ENCODE peak calls at places on chromosomes 7 and 10, in four cellular contexts. E is GM12878, O is K562, F is HepG2. C is an unnamed sample.
A peak's percentile ranks its signal among the peaks of the same experiment; 100 is the strongest.

GRCh38 chr10:53022663-53023088 is 250.1 kb upstream of the MBL2 start:
- DNase-seq in E (no peak), O (no peak), F (no peak), C (no peak)

GRCh38 chr7:18278306-18278705 is 217.2 kb upstream of the HDAC9 start:
- DNase-seq in E (no peak), O (no peak), F (no peak), C (peak; percentile 6)

GRCh38 chr7:38478404-38478803 is 152.8 kb downstream of the AMPH start:
- DNase-seq in E (no peak), O (no peak), F (no peak), C (peak; percentile 2)

GRCh38 chr10:92184977-92185376 is 105.9 kb downstream of the CPEB3 start:
- DNase-seq in E (no peak), O (no peak), F (no peak), C (no peak)

GRCh38 chr10:78062296-78062695 is 28.6 kb downstream of the RPS24 start:
- DNase-seq in E (no peak), O (no peak), F (no peak), C (no peak)

GRCh38 chr7:25095516-25096345 is 29.3 kb downstream of the CYCS start:
- DNase-seq in E (no peak), O (no peak), F (peak; percentile 33), C (peak; percentile 18)

GRCh38 chr10:115947104-115947503 is 325.9 kb downstream of the GFRA1 start:
- DNase-seq in E (no peak), O (no peak), F (no peak), C (no peak)

GRCh38 chr7:130421685-130422084 is 19.1 kb downstream of the CEP41 start:
- DNase-seq in E (no peak), O (no peak), F (no peak), C (no peak)

GRCh38 chr7:83355143-83355542 is 192.5 kb upstream of the PCLO start:
- DNase-seq in E (no peak), O (no peak), F (no peak), C (no peak)

GRCh38 chr10:93110472-93111146 is 36.9 kb downstream of the CYP26A1 start:
- DNase-seq in E (peak; percentile 55), O (no peak), F (no peak), C (no peak)

GRCh38 chr10:58851606-58852005 is 324.8 kb upstream of the PHYHIPL start:
- DNase-seq in E (no peak), O (no peak), F (no peak), C (no peak)

GRCh38 chr10:55311823-55312431 is 510.9 kb upstream of the PCDH15 start:
- DNase-seq in E (no peak), O (no peak), F (no peak), C (no peak)

GRCh38 chr10:89241491-89242339 is 9.9 kb downstream of the LIPA start:
- DNase-seq in E (no peak), O (no peak), F (peak; percentile 3), C (no peak)

GRCh38 chr7:135684134-135684533 is 21.8 kb downstream of the STMP1 start:
- DNase-seq in E (no peak), O (no peak), F (no peak), C (no peak)

GRCh38 chr10:78506614-78507013 is 473.0 kb downstream of the RPS24 start:
- DNase-seq in E (no peak), O (no peak), F (no peak), C (no peak)

GRCh38 chr7:31102973-31103850 is 51.1 kb downstream of the ADCYAP1R1 start:
- DNase-seq in E (no peak), O (no peak), F (no peak), C (no peak)

GRCh38 chr7:103889451-103889850 is 100.0 kb downstream of the RELN start:
- DNase-seq in E (no peak), O (no peak), F (no peak), C (no peak)

GRCh38 chr7:102044641-102044983 is 227.2 kb downstream of the CUX1 start:
- DNase-seq in E (no peak), O (no peak), F (no peak), C (no peak)

GRCh38 chr10:87979847-87980246 is 116.4 kb downstream of the PTEN start:
- DNase-seq in E (no peak), O (no peak), F (no peak), C (no peak)

GRCh38 chr10:95748349-95748748 is 7.6 kb upstream of the ENTPD1 start:
- DNase-seq in E (no peak), O (no peak), F (no peak), C (no peak)

GRCh38 chr7:128961030-128961659 is 23.4 kb downstream of the IRF5 start:
- DNase-seq in E (no peak), O (no peak), F (no peak), C (no peak)

GRCh38 chr10:122344741-122345258 is 29.7 kb upstream of the PLEKHA1 start:
- DNase-seq in E (no peak), O (no peak), F (peak; percentile 91), C (no peak)

GRCh38 chr7:77235280-77235679 is 35.7 kb upstream of the FGL2 start:
- DNase-seq in E (no peak), O (no peak), F (no peak), C (no peak)

GRCh38 chr7:710161-710560 is 16.3 kb upstream of the DNAAF5 start:
- DNase-seq in E (no peak), O (no peak), F (no peak), C (no peak)

GRCh38 chr7:39827571-39827970 is 122.5 kb upstream of the CDK13 start:
- DNase-seq in E (no peak), O (no peak), F (no peak), C (no peak)

GRCh38 chr10:71647526-71648354 is 71.8 kb downstream of the C10orf105 start:
- DNase-seq in E (no peak), O (peak; percentile 74), F (peak; percentile 18), C (no peak)

GRCh38 chr10:64753516-64753915 is 1232.3 kb downstream of the REEP3 start:
- DNase-seq in E (no peak), O (no peak), F (no peak), C (no peak)

GRCh38 chr7:35771776-35772175 is 29.1 kb upstream of the SEPTIN7 start:
- DNase-seq in E (no peak), O (no peak), F (no peak), C (no peak)

GRCh38 chr10:14661818-14662217 is 112.9 kb downstream of the FAM107B start:
- DNase-seq in E (no peak), O (no peak), F (no peak), C (no peak)
- TF ChIP-seq ESRRA in E (no peak), O (no peak), F (no peak), C (no peak)

DNA sequence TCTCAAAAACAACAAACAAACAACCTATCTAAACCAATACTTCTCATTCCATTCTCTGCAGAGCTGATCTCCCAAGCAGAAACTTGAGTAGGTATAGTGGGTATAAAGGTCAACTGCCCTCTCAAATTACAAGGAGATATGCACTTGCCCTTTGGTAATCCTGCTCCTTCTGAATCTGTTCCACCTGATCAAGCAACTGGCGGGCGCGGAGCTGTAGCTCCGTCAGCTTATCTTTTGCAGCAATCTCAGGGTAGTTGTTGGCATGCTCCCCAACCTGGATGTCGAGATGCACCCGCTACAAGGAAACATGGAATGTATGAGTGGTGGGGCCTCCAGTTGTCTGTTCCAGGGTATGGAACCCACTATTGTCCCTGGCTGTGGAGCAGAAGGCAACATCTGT is 1.1 kb downstream of the TMED4 start:
- DNase-seq in E (no peak), O (peak; percentile 11), F (no peak), C (no peak)
- TF ChIP-seq MYC in E (no peak), O (no peak), F (no peak), C (no peak)

DNA sequence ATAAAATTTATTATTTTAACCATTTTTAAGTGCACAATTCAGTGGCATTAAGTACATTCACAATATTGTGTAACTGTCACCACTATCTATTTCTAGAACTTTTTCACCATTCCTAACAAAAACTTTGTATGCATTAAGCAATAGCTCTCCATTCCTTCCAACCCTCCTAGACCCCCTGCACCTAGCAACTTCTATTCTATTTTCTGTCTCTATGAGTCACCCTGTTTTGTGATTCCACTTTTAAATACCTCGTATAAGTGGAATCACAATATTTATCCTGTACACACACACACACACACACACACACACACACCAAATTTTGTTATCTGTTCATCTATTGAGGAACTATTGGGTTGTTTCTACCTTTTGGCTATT is 89.2 kb downstream of the ARID5B start:
- DNase-seq in E (no peak), O (no peak), F (no peak), C (no peak)
- TF ChIP-seq ESRRA in E (no peak), O (no peak), F (no peak), C (no peak)

DNA sequence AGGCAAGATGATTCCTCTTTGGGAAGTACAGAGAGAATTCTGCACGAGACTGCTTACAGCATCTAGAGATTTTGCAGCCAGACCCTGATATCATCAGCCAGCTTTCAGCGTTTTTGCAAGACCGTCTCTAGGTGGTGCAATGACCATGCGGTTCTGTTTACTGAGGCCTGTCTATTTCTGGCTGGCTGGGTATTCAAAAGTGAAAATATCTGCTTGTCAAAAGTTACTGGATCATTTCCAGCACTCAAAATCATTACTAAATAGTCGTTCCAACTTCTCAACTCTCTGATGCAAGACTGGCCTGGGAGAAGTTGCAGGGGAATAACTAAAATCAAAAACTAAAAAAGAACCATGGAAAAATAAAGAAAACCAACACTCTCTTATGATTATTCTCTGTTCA is 240.1 kb downstream of the ELMO1 start:
- DNase-seq in E (peak; percentile 26), O (peak; percentile 15), F (peak; percentile 53), C (peak; percentile 25)
- TF ChIP-seq MYC in E (no peak), O (no peak), F (no peak), C (no peak)

GRCh38 chr7:143299840-143300239 is 11.7 kb downstream of the CASP2 start:
- DNase-seq in E (no peak), O (peak; percentile 61), F (peak; percentile 36), C (peak; percentile 47)
- TF ChIP-seq ESRRA in E (no peak), O (no peak), F (no peak), C (no peak)

GRCh38 chr10:101061814-101062230 is at the start of gene KAZALD1:
- DNase-seq in E (no peak), O (no peak), F (no peak), C (no peak)
- TF ChIP-seq MYC in E (no peak), O (no peak), F (no peak), C (no peak)

GRCh38 chr10:110268931-110269640 is 35.6 kb downstream of the SMNDC1 start:
- DNase-seq in E (no peak), O (no peak), F (no peak), C (no peak)

GRCh38 chr10:110265573-110266193 is 39.0 kb downstream of the SMNDC1 start:
- DNase-seq in E (no peak), O (no peak), F (no peak), C (no peak)

GRCh38 chr10:110269641-110270318 is 34.9 kb downstream of the SMNDC1 start:
- DNase-seq in E (no peak), O (no peak), F (peak; percentile 59), C (no peak)

GRCh38 chr10:110267246-110267645 is 37.5 kb downstream of the SMNDC1 start:
- DNase-seq in E (no peak), O (no peak), F (no peak), C (no peak)

GRCh38 chr10:110268442-110268841 is 36.3 kb downstream of the SMNDC1 start:
- DNase-seq in E (no peak), O (no peak), F (no peak), C (no peak)
- TF ChIP-seq ESRRA in E (no peak), O (no peak), F (no peak), C (no peak)